ENCODE peak calls at places on chromosomes 5 and 9, in nine cellular contexts. One of them, this sample, is unnamed.

GRCh38 chr5:170438581-170438980 is 49.4 kb upstream of the KCNMB1 start:
- DNase-seq in CD4-positive, CD25-positive, alpha-beta regulatory T cell: no peak
- DNase-seq in BE2C: no peak
- DNase-seq in foreskin fibroblast: no peak
- DNase-seq in kidney: no peak
- DNase-seq in CD8-positive, alpha-beta memory T cell: no peak
- DNase-seq in HCT116: no peak
- DNase-seq in pancreas: no peak
- DNase-seq in iPS DF 6.9: no peak
- DNase-seq in this sample: no peak

GRCh38 chr5:102823441-102823874 is 68.4 kb downstream of the PAM start:
- DNase-seq in CD4-positive, CD25-positive, alpha-beta regulatory T cell: no peak
- DNase-seq in BE2C: no peak
- DNase-seq in foreskin fibroblast: peak; percentile 14
- DNase-seq in kidney: no peak
- DNase-seq in CD8-positive, alpha-beta memory T cell: no peak
- DNase-seq in HCT116: peak; percentile 13
- DNase-seq in pancreas: no peak
- DNase-seq in iPS DF 6.9: no peak
- DNase-seq in this sample: no peak

GRCh38 chr5:123450641-123451421 is 27.6 kb upstream of the CEP120 start:
- DNase-seq in CD4-positive, CD25-positive, alpha-beta regulatory T cell: no peak
- DNase-seq in BE2C: peak; percentile 55
- DNase-seq in foreskin fibroblast: no peak
- DNase-seq in kidney: no peak
- DNase-seq in CD8-positive, alpha-beta memory T cell: no peak
- DNase-seq in HCT116: no peak
- DNase-seq in pancreas: no peak
- DNase-seq in iPS DF 6.9: no peak
- DNase-seq in this sample: no peak

GRCh38 chr5:177387405-177387804 is 3.2 kb downstream of the SLC34A1 start:
- DNase-seq in CD4-positive, CD25-positive, alpha-beta regulatory T cell: no peak
- DNase-seq in BE2C: no peak
- DNase-seq in foreskin fibroblast: no peak
- DNase-seq in kidney: no peak
- DNase-seq in CD8-positive, alpha-beta memory T cell: no peak
- DNase-seq in HCT116: no peak
- DNase-seq in pancreas: no peak
- DNase-seq in iPS DF 6.9: no peak
- DNase-seq in this sample: no peak

GRCh38 chr5:4513381-4513780 is 626.7 kb upstream of the ADAMTS16 start:
- DNase-seq in CD4-positive, CD25-positive, alpha-beta regulatory T cell: no peak
- DNase-seq in BE2C: no peak
- DNase-seq in foreskin fibroblast: no peak
- DNase-seq in kidney: no peak
- DNase-seq in CD8-positive, alpha-beta memory T cell: no peak
- DNase-seq in HCT116: no peak
- DNase-seq in pancreas: no peak
- DNase-seq in iPS DF 6.9: no peak
- DNase-seq in this sample: no peak

GRCh38 chr9:112819635-112820496 is 69.3 kb downstream of the SNX30 start:
- DNase-seq in CD4-positive, CD25-positive, alpha-beta regulatory T cell: no peak
- DNase-seq in BE2C: peak; percentile 49
- DNase-seq in foreskin fibroblast: peak; percentile 55
- DNase-seq in kidney: no peak
- DNase-seq in CD8-positive, alpha-beta memory T cell: no peak
- DNase-seq in HCT116: peak; percentile 36
- DNase-seq in pancreas: peak; percentile 35
- DNase-seq in iPS DF 6.9: peak; percentile 48
- DNase-seq in this sample: peak; percentile 65

GRCh38 chr9:6827370-6827949 is 69.7 kb downstream of the KDM4C start:
- DNase-seq in CD4-positive, CD25-positive, alpha-beta regulatory T cell: peak; percentile 7
- DNase-seq in BE2C: peak; percentile 51
- DNase-seq in foreskin fibroblast: no peak
- DNase-seq in kidney: no peak
- DNase-seq in CD8-positive, alpha-beta memory T cell: peak; percentile 3
- DNase-seq in HCT116: peak; percentile 15
- DNase-seq in pancreas: no peak
- DNase-seq in iPS DF 6.9: peak; percentile 61
- DNase-seq in this sample: no peak

GRCh38 chr9:36486454-36486932 is 86.2 kb upstream of the MELK start:
- DNase-seq in CD4-positive, CD25-positive, alpha-beta regulatory T cell: no peak
- DNase-seq in BE2C: peak; percentile 21
- DNase-seq in foreskin fibroblast: peak; percentile 9
- DNase-seq in kidney: no peak
- DNase-seq in CD8-positive, alpha-beta memory T cell: no peak
- DNase-seq in HCT116: no peak
- DNase-seq in pancreas: peak; percentile 24
- DNase-seq in iPS DF 6.9: no peak
- DNase-seq in this sample: no peak

GRCh38 chr5:113223315-113223714 is 211.5 kb downstream of the TSSK1B start:
- DNase-seq in CD4-positive, CD25-positive, alpha-beta regulatory T cell: no peak
- DNase-seq in BE2C: no peak
- DNase-seq in foreskin fibroblast: no peak
- DNase-seq in kidney: no peak
- DNase-seq in CD8-positive, alpha-beta memory T cell: no peak
- DNase-seq in HCT116: no peak
- DNase-seq in pancreas: no peak
- DNase-seq in iPS DF 6.9: no peak
- DNase-seq in this sample: no peak

GRCh38 chr5:143235423-143235822 is 168.1 kb downstream of the NR3C1 start:
- DNase-seq in CD4-positive, CD25-positive, alpha-beta regulatory T cell: no peak
- DNase-seq in BE2C: no peak
- DNase-seq in foreskin fibroblast: peak; percentile 61
- DNase-seq in kidney: no peak
- DNase-seq in CD8-positive, alpha-beta memory T cell: no peak
- DNase-seq in HCT116: peak; percentile 19
- DNase-seq in pancreas: no peak
- DNase-seq in iPS DF 6.9: no peak
- DNase-seq in this sample: no peak

DNA sequence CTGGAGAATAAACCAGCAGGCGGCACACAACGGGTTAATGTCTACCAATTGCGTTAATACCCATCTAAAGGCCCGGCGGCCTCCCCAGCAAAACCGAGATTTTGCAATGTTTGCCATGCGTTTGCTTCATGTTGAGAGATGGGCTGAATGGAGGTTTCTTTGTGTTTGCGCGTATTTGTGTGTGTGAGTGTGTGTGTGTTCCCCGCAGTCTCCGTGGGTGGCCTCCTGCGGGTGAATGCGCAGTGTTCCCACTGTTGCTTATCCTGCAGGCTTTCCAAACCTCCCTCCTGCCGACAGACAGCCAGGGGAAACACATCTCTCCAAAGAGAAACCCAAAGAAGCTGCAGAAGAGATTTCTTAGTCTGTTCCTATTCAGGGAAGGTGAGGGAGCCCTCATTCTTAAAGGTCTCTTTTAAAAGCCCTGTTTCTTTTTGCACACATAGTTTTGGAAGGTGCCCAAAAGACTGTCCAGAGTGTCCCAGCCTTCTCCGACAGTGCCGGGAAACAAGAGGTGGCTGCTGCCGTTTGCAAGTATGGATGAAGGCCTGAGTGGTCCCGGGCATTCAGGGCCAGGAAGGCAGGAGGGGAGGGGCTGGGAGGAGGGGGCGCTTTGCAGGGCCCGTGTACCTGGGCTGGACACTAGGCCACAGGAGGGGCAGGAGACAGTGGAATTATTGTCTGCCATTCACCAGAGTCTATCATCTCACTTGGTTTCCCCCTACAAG is 103.8 kb upstream of the ERCC6L2 start:
- DNase-seq in CD4-positive, CD25-positive, alpha-beta regulatory T cell: no peak
- DNase-seq in BE2C: no peak
- DNase-seq in foreskin fibroblast: no peak
- DNase-seq in kidney: peak; percentile 76
- DNase-seq in CD8-positive, alpha-beta memory T cell: no peak
- DNase-seq in HCT116: no peak
- DNase-seq in pancreas: no peak
- DNase-seq in iPS DF 6.9: no peak
- DNase-seq in this sample: no peak
- H3K4me3 ChIP-seq in CD4-positive, CD25-positive, alpha-beta regulatory T cell: no peak overlapping the region
- H3K4me3 ChIP-seq in BE2C: no peak overlapping the region
- H3K4me3 ChIP-seq in foreskin fibroblast: no peak overlapping the region
- H3K4me3 ChIP-seq in kidney: no peak overlapping the region
- H3K4me3 ChIP-seq in CD8-positive, alpha-beta memory T cell: no peak overlapping the region
- H3K4me3 ChIP-seq in HCT116: no peak overlapping the region
- H3K4me3 ChIP-seq in pancreas: no peak overlapping the region
- H3K4me3 ChIP-seq in iPS DF 6.9: no peak overlapping the region
- H3K4me3 ChIP-seq in this sample: no peak overlapping the region

DNA sequence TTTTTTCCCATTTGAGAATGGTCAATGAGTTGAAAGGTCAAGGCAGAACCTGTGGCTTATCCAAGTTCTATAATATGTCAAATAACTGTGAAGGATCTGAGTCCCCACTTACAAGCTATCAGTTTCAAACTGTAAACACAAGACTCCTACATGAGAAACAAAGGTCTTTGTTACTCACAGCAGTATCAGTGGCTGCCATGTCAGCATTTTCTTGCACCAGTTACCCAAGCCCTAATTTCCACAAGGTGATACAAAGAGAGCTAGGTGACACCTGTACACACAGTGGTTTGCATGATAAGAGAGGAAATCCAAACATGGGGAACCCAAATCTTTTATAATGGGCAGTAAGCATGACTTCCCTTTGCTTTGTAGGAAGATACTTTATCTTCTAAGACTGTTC is 8.0 kb upstream of the UBQLN1 start:
- DNase-seq in CD4-positive, CD25-positive, alpha-beta regulatory T cell: no peak
- DNase-seq in BE2C: no peak
- DNase-seq in foreskin fibroblast: no peak
- DNase-seq in kidney: no peak
- DNase-seq in CD8-positive, alpha-beta memory T cell: no peak
- DNase-seq in HCT116: no peak
- DNase-seq in pancreas: no peak
- DNase-seq in iPS DF 6.9: no peak
- DNase-seq in this sample: no peak
- H3K4me3 ChIP-seq in CD4-positive, CD25-positive, alpha-beta regulatory T cell: no peak overlapping the region
- H3K4me3 ChIP-seq in BE2C: no peak overlapping the region
- H3K4me3 ChIP-seq in foreskin fibroblast: no peak overlapping the region
- H3K4me3 ChIP-seq in kidney: no peak overlapping the region
- H3K4me3 ChIP-seq in CD8-positive, alpha-beta memory T cell: no peak overlapping the region
- H3K4me3 ChIP-seq in HCT116: no peak overlapping the region
- H3K4me3 ChIP-seq in pancreas: no peak overlapping the region
- H3K4me3 ChIP-seq in iPS DF 6.9: no peak overlapping the region
- H3K4me3 ChIP-seq in this sample: no peak overlapping the region

GRCh38 chr5:114360362-114360761 is 1.5 kb upstream of the KCNN2 start:
- DNase-seq in CD4-positive, CD25-positive, alpha-beta regulatory T cell: no peak
- DNase-seq in BE2C: no peak
- DNase-seq in foreskin fibroblast: no peak
- DNase-seq in kidney: no peak
- DNase-seq in CD8-positive, alpha-beta memory T cell: no peak
- DNase-seq in HCT116: no peak
- DNase-seq in pancreas: no peak
- DNase-seq in iPS DF 6.9: no peak
- DNase-seq in this sample: no peak
- H3K4me3 ChIP-seq in CD4-positive, CD25-positive, alpha-beta regulatory T cell: no peak overlapping the region
- H3K4me3 ChIP-seq in BE2C: no peak overlapping the region
- H3K4me3 ChIP-seq in foreskin fibroblast: peak overlapping the region; percentile 45
- H3K4me3 ChIP-seq in kidney: no peak overlapping the region
- H3K4me3 ChIP-seq in CD8-positive, alpha-beta memory T cell: no peak overlapping the region
- H3K4me3 ChIP-seq in HCT116: no peak overlapping the region
- H3K4me3 ChIP-seq in pancreas: peak overlapping the region; percentile 80
- H3K4me3 ChIP-seq in iPS DF 6.9: peak overlapping the region; percentile 72
- H3K4me3 ChIP-seq in this sample: no peak overlapping the region

DNA sequence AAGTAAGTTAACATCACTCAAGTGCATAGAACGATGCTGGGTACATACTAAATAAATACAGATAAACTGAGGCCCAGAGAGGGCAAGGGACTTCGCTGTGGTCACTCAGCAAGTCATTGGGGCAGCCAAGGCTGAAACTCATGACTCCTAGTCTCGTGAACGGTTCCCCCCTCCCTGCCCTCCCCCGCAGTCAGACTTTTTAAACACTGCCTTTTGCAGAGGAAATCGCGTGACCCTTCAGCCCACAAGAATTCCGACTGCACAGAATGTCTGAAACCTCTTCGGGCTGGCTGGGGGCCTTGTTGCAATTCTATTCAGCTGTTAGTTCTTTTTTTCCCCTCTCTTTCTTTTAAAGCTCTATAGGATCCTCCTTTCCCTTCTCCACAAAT is 28.1 kb downstream of the NEK6 start:
- DNase-seq in CD4-positive, CD25-positive, alpha-beta regulatory T cell: no peak
- DNase-seq in BE2C: no peak
- DNase-seq in foreskin fibroblast: peak; percentile 96
- DNase-seq in kidney: peak; percentile 94
- DNase-seq in CD8-positive, alpha-beta memory T cell: no peak
- DNase-seq in HCT116: no peak
- DNase-seq in pancreas: no peak
- DNase-seq in iPS DF 6.9: no peak
- DNase-seq in this sample: no peak
- H3K4me3 ChIP-seq in CD4-positive, CD25-positive, alpha-beta regulatory T cell: peak overlapping the region; percentile 35
- H3K4me3 ChIP-seq in BE2C: no peak overlapping the region
- H3K4me3 ChIP-seq in foreskin fibroblast: peak overlapping the region; percentile 10
- H3K4me3 ChIP-seq in kidney: no peak overlapping the region
- H3K4me3 ChIP-seq in CD8-positive, alpha-beta memory T cell: no peak overlapping the region
- H3K4me3 ChIP-seq in HCT116: no peak overlapping the region
- H3K4me3 ChIP-seq in pancreas: no peak overlapping the region
- H3K4me3 ChIP-seq in iPS DF 6.9: no peak overlapping the region
- H3K4me3 ChIP-seq in this sample: no peak overlapping the region

GRCh38 chr5:139388198-139388821 is 1.4 kb downstream of the MZB1 start:
- DNase-seq in CD4-positive, CD25-positive, alpha-beta regulatory T cell: no peak
- DNase-seq in BE2C: peak; percentile 42
- DNase-seq in foreskin fibroblast: no peak
- DNase-seq in kidney: peak; percentile 89
- DNase-seq in CD8-positive, alpha-beta memory T cell: no peak
- DNase-seq in HCT116: no peak
- DNase-seq in pancreas: peak; percentile 41
- DNase-seq in iPS DF 6.9: no peak
- DNase-seq in this sample: no peak
- H3K4me3 ChIP-seq in CD4-positive, CD25-positive, alpha-beta regulatory T cell: no peak overlapping the region
- H3K4me3 ChIP-seq in BE2C: no peak overlapping the region
- H3K4me3 ChIP-seq in foreskin fibroblast: no peak overlapping the region
- H3K4me3 ChIP-seq in kidney: peak overlapping the region; percentile 29
- H3K4me3 ChIP-seq in CD8-positive, alpha-beta memory T cell: no peak overlapping the region
- H3K4me3 ChIP-seq in HCT116: no peak overlapping the region
- H3K4me3 ChIP-seq in pancreas: peak overlapping the region; percentile 9
- H3K4me3 ChIP-seq in iPS DF 6.9: no peak overlapping the region
- H3K4me3 ChIP-seq in this sample: no peak overlapping the region

DNA sequence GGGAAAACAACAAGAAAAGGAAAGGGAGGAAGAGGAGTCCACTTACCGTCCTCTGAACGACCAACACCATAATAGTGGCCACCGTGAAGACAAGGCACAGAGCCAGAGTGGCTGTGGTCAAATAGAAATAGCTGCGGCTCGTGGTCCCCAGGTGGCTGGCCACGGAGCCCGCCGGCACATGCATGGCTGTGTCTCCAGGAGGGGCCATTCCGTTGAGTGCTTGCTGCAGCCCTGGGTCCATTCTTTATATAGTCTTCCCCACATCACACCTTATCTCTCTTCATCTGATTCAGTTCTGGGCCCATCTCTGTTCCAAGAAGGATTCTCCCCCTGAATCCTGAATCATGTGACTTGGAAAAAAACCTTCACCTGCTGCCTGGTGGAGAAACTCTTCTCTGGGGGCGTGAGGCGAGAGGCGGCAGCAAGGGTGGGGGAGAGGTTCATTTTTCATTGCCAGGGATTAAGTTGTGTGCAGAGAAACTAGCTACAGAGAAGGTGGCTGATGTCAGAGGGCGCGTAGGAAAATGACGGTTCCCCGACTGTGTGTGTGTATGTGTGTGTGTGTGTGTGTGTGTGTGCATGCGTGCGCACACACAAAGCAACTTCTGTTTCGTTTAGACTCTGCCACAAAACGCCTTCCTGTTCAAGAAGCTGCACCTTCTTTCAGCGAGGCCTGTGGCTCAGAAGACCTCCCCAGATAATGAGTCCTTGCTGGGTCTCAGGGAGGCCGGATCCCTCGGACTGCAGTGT is at the start of gene TNFSF8:
- DNase-seq in CD4-positive, CD25-positive, alpha-beta regulatory T cell: peak; percentile 37
- DNase-seq in BE2C: no peak
- DNase-seq in foreskin fibroblast: no peak
- DNase-seq in kidney: no peak
- DNase-seq in CD8-positive, alpha-beta memory T cell: peak; percentile 65
- DNase-seq in HCT116: no peak
- DNase-seq in pancreas: no peak
- DNase-seq in iPS DF 6.9: no peak
- DNase-seq in this sample: no peak
- H3K4me3 ChIP-seq in CD4-positive, CD25-positive, alpha-beta regulatory T cell: peak within 1 kb of the TSS; percentile 94
- H3K4me3 ChIP-seq in BE2C: no peak within 1 kb of the TSS
- H3K4me3 ChIP-seq in foreskin fibroblast: no peak within 1 kb of the TSS
- H3K4me3 ChIP-seq in kidney: peak within 1 kb of the TSS; percentile 28
- H3K4me3 ChIP-seq in CD8-positive, alpha-beta memory T cell: peak within 1 kb of the TSS; percentile 89
- H3K4me3 ChIP-seq in HCT116: no peak within 1 kb of the TSS
- H3K4me3 ChIP-seq in pancreas: peak within 1 kb of the TSS; percentile 4
- H3K4me3 ChIP-seq in iPS DF 6.9: no peak within 1 kb of the TSS
- H3K4me3 ChIP-seq in this sample: no peak within 1 kb of the TSS

This sample was measured in PC-9.